ENCODE peak calls at places on chromosome 11, in five cellular contexts. Z is thoracic aorta, O is AG09309, L is left lung, B is DND-41. Q is an unnamed sample.

GRCh38 chr11:19844012-19844411 is 131.4 kb downstream of the NAV2 start:
- DNase-seq in L (no peak), O (no peak), B (no peak), Z (no peak), Q (no peak)

GRCh38 chr11:76839326-76839725 is 21.4 kb upstream of the ACER3 start:
- DNase-seq in L (no peak), Z (no peak), O (no peak), B (no peak), Q (no peak)

GRCh38 chr11:30511408-30511807 is 74.7 kb downstream of the MPPED2 start:
- DNase-seq in O (no peak), B (no peak), L (no peak), Z (no peak), Q (no peak)

GRCh38 chr11:107562647-107563208 is 2.8 kb downstream of the ALKBH8 start:
- DNase-seq in L (no peak), O (no peak), B (no peak), Z (no peak), Q (no peak)

GRCh38 chr11:30406978-30407762 is 84.3 kb downstream of the ARL14EP start:
- DNase-seq in L (no peak), Z (no peak), B (no peak), O (no peak), Q (no peak)

GRCh38 chr11:93577291-93577690 is 34.1 kb upstream of the SMCO4 start:
- DNase-seq in B (no peak), O (peak), L (no peak), Z (no peak), Q (no peak)

GRCh38 chr11:126115820-126116319 is 53.2 kb upstream of the CDON start:
- DNase-seq in B (no peak), O (peak), Z (peak), L (peak), Q (no peak)

GRCh38 chr11:95503047-95503446 is 272.0 kb upstream of the SESN3 start:
- DNase-seq in L (no peak), O (no peak), B (no peak), Z (no peak), Q (no peak)

GRCh38 chr11:272195-272930 is 5.8 kb upstream of the NLRP6 start:
- DNase-seq in Z (no peak), B (no peak), O (no peak), L (no peak), Q (no peak)

GRCh38 chr11:16966633-16967346 is 47.4 kb downstream of the PLEKHA7 start:
- DNase-seq in L (no peak), O (no peak), B (no peak), Z (no peak), Q (no peak)

GRCh38 chr11:60914620-60915249 is 777 bp downstream of the TMEM109 start:
- DNase-seq in O (no peak), L (no peak), B (peak), Z (no peak), Q (peak)

GRCh38 chr11:56271092-56271491 is 2.9 kb upstream of the OR5T1 start:
- DNase-seq in O (no peak), Z (no peak), L (no peak), B (no peak), Q (no peak)

DNA sequence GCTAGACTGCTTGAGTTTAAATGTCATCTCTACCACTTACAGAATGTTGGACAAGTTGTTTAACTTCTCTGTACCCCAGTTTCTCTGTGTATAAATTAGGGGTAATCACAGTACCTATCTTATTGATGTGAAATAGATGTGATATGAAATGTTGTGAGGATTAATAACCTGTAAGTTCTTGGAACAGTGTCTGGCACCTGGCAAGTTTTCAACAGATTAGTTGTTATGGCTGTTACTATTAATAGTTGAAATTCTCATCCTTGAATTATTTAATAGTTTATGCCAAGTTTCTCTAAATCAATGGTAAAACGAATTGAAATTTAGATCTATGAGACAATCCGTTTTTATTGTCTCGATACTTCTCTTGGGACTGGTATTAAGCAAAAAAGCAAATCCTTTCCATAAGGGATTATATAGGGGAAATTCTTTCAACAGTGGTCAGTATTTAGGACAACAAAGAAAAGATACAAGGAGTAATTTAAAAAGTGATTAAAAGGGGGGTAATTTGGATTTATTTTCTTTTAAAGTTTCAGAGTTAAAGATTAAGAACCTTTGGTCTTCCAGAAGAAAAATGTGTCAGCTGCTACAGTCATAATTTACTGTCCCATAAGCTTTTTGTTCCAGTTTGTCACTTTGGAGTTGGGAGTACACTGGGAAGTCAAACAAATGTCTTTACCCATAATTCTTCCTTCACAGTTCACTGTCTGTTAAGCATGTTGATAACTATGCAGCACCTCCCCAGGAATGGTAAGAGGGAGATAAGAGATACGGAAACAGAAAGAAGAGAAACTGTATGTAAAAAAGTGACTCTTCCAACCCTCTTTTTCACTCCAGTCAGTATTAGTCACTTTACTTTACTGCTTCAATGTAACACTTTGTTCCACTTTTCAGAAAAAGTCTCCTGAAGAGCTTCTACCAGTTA is 13.2 kb downstream of the PDE3B start:
- DNase-seq in O (no peak), B (no peak), Z (no peak), L (no peak), Q (no peak)
- H3K4me3 ChIP-seq in O (no peak), B (no peak), Z (no peak), L (no peak), Q (no peak)

DNA sequence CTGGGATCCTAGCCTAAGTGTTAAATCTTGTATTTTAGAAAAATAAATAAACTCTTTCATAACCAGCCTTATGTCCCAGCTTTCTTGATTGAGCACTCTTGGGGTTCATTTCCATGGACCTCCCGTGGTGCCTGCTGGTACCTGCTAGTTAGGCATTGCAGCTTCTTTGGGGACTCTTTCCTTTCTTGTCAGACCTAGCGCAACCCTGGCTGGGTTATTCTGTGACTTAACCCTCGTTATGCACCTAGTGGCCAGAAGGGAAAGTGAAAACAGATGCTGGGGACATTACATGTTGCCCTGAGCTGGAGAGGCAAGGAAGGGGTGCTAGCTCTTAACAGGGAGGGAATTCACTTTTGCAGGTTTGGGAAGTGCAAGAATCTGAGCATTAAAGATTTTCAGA is 46.8 kb downstream of the APIP start:
- DNase-seq in Z (no peak), O (no peak), L (no peak), B (no peak), Q (peak)
- TF ChIP-seq CTCF in Z (no peak), O (peak), L (no peak), B (peak), Q (peak)

GRCh38 chr11:65586676-65587075 is 8.9 kb downstream of the KCNK7 start:
- DNase-seq in Z (no peak), B (no peak), O (no peak), L (no peak), Q (no peak)
- H3K4me3 ChIP-seq in Z (peak), B (no peak), O (no peak), L (no peak), Q (peak)

DNA sequence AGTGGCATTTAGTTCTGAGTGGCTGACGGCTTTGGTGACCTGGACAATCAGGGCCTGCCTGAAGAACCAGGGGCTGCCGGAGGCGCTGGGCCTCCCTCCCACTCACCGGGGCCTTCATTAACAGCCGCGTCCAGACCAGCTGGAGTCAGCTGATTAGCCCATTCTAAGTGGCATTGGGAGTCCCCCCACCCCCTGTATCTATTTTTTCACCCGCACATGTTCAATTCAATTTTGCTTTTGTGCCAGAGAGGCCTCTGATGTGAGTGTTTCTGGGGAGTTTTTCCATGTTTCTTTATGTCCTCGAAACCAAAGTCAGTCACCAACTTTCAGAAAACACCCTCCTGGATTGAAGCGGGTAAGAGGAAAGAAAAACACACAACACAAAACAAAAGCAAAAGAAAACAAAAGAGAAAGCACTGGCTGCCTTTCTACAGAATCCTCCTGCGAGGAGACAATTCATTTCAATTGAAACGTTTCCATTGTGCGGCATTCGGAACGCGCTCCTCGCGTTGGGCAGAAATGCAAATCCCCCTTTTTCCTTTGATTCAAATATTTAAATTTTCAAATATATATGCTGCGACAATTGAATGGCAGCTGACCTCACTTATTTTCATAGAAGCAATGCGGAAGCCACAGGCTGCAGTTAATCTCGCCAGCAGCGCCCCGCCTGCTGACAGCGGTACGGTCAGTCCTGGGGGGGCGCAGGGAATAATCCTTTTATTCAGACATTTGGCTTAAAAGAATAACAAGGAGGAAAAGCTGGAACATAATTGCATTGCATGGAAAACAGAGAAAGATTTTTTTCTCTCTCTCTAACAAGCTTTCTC is 17.6 kb downstream of the CDKN1C start:
- DNase-seq in B (no peak), Z (no peak), O (no peak), L (no peak), Q (peak)
- TF ChIP-seq CTCF in B (no peak), Z (no peak), O (no peak), L (no peak), Q (no peak)

DNA sequence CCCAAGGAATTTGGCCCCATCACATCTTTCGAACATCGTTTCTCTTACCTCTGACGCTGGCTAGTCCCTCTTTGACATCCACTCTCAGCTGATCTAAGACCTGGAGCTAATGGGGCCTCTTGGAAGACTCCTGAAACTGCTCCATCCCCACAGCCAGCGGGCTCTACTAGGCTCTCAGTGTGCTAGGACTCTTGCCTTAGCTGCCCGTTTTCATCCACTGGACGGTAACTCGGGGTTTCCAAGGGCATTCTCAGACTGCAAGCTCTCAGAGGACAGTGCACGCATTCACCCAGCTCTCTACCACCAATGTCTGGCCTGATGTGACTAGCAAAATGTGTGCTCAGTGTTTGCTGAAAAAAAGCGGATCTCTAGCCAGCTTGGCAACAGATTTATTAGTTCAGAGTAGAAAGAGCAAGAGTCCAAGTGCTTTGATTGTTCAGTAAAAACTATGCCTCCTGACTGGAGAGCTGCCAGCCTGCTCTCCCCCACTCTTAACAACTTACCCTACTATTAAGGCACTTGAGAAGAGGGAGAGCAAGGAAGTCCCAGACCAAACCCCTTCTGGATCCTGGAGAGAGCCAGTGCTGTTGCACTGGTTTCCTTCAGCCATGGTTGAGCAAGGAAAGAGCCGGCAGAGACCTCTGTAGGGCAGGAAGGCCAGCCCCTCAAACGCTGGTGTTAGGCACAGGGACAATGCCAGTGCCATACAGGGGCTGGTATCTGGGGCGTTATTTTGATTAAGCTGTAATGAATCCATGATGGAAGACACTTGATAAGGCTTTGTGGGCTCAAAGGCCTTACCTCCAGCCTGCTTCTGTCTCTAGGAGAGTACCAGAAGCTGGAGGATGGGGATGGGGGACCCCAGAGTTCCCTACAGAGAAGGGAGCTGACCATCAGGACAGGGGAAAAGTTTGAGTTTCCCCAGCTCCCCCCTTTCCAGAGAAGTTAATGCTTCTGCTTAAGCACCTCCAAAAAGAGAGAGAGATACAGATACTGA is 9.2 kb downstream of the RELA start:
- DNase-seq in Z (no peak), B (no peak), O (no peak), L (peak), Q (no peak)
- H3K4me3 ChIP-seq in Z (peak), B (peak), O (peak), L (peak), Q (peak)

GRCh38 chr11:35009191-35009940 is 92.9 kb downstream of the PDHX start:
- DNase-seq in Z (no peak), O (peak), B (no peak), L (no peak), Q (no peak)
- TF ChIP-seq CTCF in Z (no peak), O (no peak), B (no peak), L (no peak), Q (no peak)